ENCODE peak calls at places on chromosomes 13 and 19, in five cellular contexts. M is WTC11, R is A549, K is K562, P is GM12878. A is an unnamed sample.

GRCh38 chr13:48590141-48590863 is 57.4 kb upstream of the RCBTB2 start:
- DNase-seq in K (no peak), P (no peak), R (no peak), M (no peak), A (no peak)

GRCh38 chr19:15452111-15453047 is 2.6 kb upstream of the WIZ start:
- DNase-seq in P (no peak), K (peak), R (peak), M (peak), A (peak)

GRCh38 chr13:64278493-64278892 is 2862.8 kb upstream of the PCDH20 start:
- DNase-seq in M (no peak), K (no peak), P (no peak), R (no peak), A (no peak)

GRCh38 chr19:4474504-4475136 is 2.5 kb downstream of the HDGFL2 start:
- DNase-seq in M (peak), K (peak), P (no peak), R (no peak), A (no peak)

GRCh38 chr13:106586764-106587163 is 18.8 kb upstream of the ARGLU1 start:
- DNase-seq in M (no peak), K (no peak), P (no peak), R (no peak), A (no peak)

GRCh38 chr13:59318320-59318930 is 845.3 kb downstream of the DIAPH3 start:
- DNase-seq in P (peak), M (peak), R (peak), K (peak), A (peak)

GRCh38 chr13:21735621-21736401 is 64.9 kb downstream of the FGF9 start:
- DNase-seq in R (no peak), K (no peak), M (no peak), P (no peak), A (no peak)

GRCh38 chr19:52942371-52943133 is 19.3 kb upstream of the ZNF888 start:
- DNase-seq in M (peak), R (no peak), K (peak), P (peak), A (peak)

GRCh38 chr13:33150662-33151061 is 134.4 kb downstream of the KL start:
- DNase-seq in R (no peak), M (no peak), P (peak), K (no peak), A (no peak)

GRCh38 chr19:14795078-14795721 is 16.8 kb upstream of the ADGRE2 start:
- DNase-seq in M (no peak), P (no peak), R (no peak), K (no peak), A (no peak)

GRCh38 chr19:49056101-49056901 is 1.2 kb downstream of the CGB7 start:
- DNase-seq in R (peak), P (no peak), M (peak), K (peak), A (peak)

GRCh38 chr19:45935267-45935666 is 20.7 kb upstream of the NANOS2 start:
- DNase-seq in R (no peak), M (peak), K (no peak), P (no peak), A (no peak)

GRCh38 chr19:51081476-51081875 is 1.2 kb downstream of the KLK14 start:
- DNase-seq in R (no peak), P (no peak), K (no peak), M (no peak), A (no peak)

GRCh38 chr19:35134601-35135091 is at the start of gene LGI4:
- DNase-seq in R (no peak), P (no peak), K (no peak), M (no peak), A (no peak)

GRCh38 chr19:7863157-7863970 is 10.8 kb downstream of the PRR36 start:
- DNase-seq in M (peak), P (no peak), K (no peak), R (no peak), A (no peak)

GRCh38 chr19:294819-295686 is 3.9 kb upstream of the PLPP2 start:
- DNase-seq in P (no peak), K (peak), M (peak), R (peak), A (no peak)

GRCh38 chr13:71118779-71119364 is 748.1 kb downstream of the DACH1 start:
- DNase-seq in P (no peak), M (no peak), R (no peak), K (no peak), A (no peak)

GRCh38 chr13:70816853-70817252 is 708.6 kb upstream of the KLHL1 start:
- DNase-seq in K (no peak), R (no peak), M (no peak), P (no peak), A (no peak)

GRCh38 chr19:39405930-39406655 is 554 bp upstream of the ZFP36 start:
- DNase-seq in P (no peak), R (no peak), K (no peak), M (peak), A (no peak)

GRCh38 chr19:21604351-21604926 is 99.0 kb downstream of the ZNF429 start:
- DNase-seq in M (no peak), K (no peak), P (no peak), R (no peak), A (no peak)

GRCh38 chr19:48806818-48807589 is 3.8 kb downstream of the BCAT2 start:
- DNase-seq in M (peak), P (no peak), R (peak), K (peak), A (peak)

GRCh38 chr19:4916292-4917082 is 7.2 kb downstream of the UHRF1 start:
- DNase-seq in M (no peak), P (no peak), R (no peak), K (peak), A (no peak)

GRCh38 chr19:41328818-41329220 is 18.8 kb downstream of the CCDC97 start:
- DNase-seq in M (no peak), K (no peak), R (no peak), P (no peak), A (no peak)

DNA sequence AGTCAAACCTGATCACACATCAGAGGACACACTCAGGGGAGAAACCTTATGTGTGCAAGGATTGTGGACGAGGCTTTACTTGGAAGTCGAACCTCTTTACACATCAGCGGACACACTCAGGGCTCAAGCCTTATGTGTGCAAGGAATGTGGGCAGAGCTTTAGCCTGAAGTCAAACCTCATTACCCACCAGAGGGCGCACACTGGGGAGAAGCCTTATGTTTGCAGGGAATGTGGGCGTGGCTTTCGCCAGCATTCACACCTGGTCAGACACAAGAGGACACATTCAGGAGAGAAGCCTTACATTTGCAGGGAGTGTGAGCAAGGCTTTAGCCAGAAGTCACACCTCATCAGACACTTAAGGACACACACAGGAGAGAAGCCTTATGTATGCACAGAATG is 8.2 kb upstream of the ZNF527 start:
- DNase-seq in P (no peak), M (peak), R (peak), K (peak), A (peak)
- TF ChIP-seq ESRRA in P (no peak), M (no peak), R (no peak), K (no peak), A (no peak)

DNA sequence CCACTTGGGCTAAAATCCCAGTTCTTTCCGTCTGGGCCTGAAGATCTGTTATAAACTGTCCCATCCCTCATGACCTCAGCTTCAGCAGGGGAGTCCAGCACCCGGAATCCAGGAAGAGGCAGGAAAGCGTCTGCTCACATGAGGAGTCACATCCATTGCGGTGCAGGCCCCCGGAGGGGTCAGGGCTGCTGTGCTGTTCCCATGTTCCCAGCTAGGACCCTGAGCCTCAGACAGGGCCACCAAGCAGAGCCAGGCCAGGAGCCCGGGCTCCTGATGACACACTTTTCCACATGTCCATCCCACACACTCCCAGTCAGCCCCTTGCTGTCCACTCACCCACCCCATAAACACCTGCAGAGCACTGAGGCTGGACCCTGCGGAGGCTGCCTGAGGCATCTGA is 45.3 kb upstream of the VSTM2B start:
- DNase-seq in K (no peak), R (no peak), P (no peak), M (no peak), A (no peak)
- TF ChIP-seq ESRRA in K (no peak), R (no peak), P (no peak), M (no peak), A (no peak)

GRCh38 chr19:2049741-2050348 is 1.2 kb downstream of the MKNK2 start:
- DNase-seq in K (peak), M (no peak), P (no peak), R (peak), A (peak)
- TF ChIP-seq ESRRA in K (no peak), M (no peak), P (no peak), R (no peak), A (no peak)

GRCh38 chr13:42926043-42926442 is 66.0 kb downstream of the EPSTI1 start:
- DNase-seq in R (no peak), K (no peak), M (no peak), P (no peak), A (no peak)

GRCh38 chr13:42925626-42926025 is 66.4 kb downstream of the EPSTI1 start:
- DNase-seq in K (no peak), P (no peak), R (no peak), M (no peak), A (no peak)

GRCh38 chr13:42930136-42930535 is 61.9 kb downstream of the EPSTI1 start:
- DNase-seq in M (no peak), R (no peak), P (no peak), K (no peak), A (peak)

GRCh38 chr13:42924290-42924803 is 67.7 kb downstream of the EPSTI1 start:
- DNase-seq in K (no peak), P (no peak), R (no peak), M (no peak), A (no peak)

DNA sequence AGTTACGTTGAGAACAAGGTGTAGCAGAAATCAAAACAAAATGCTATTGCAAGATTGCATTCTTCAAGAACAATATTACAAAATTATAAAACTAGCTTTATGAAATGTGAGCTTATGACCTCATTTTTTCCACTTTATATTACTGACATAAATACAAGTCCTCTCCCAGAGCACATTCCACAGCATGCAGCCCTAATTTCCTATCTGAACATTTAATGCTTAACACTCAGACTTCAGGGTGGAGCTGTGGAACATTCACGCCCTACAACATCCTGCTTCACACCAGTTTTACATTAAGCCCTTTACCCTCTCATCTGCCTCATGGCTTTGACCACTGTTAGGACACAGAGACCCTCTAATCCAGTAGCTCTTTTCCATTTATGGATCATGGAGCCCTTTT is 65.5 kb downstream of the EPSTI1 start:
- DNase-seq in P (no peak), M (no peak), K (no peak), R (no peak), A (no peak)
- TF ChIP-seq ESRRA in P (no peak), M (no peak), K (no peak), R (no peak), A (no peak)

GRCh38 chr13:25291691-25292090 is 4.4 kb upstream of the MTMR6 start:
- DNase-seq in M (no peak), K (no peak), P (no peak), R (no peak), A (no peak)

GRCh38 chr13:25292301-25292700 is 5.0 kb upstream of the MTMR6 start:
- DNase-seq in K (peak), R (no peak), P (no peak), M (no peak), A (no peak)

GRCh38 chr13:25286969-25287961 is at the start of gene MTMR6:
- DNase-seq in R (peak), M (peak), P (peak), K (peak), A (peak)

GRCh38 chr13:25286308-25286968 is 850 bp downstream of the MTMR6 start:
- DNase-seq in M (no peak), K (no peak), R (no peak), P (no peak), A (peak)

GRCh38 chr13:25288966-25289365 is 1.7 kb upstream of the MTMR6 start:
- DNase-seq in K (no peak), R (no peak), P (no peak), M (no peak), A (no peak)
- TF ChIP-seq ESRRA in K (no peak), R (no peak), P (no peak), M (no peak), A (no peak)

GRCh38 chr13:51848674-51849073 is 3.7 kb upstream of the TMEM272 start:
- DNase-seq in P (no peak), M (no peak), K (no peak), R (no peak), A (peak)

GRCh38 chr13:51844862-51845573 is at the start of gene TMEM272:
- DNase-seq in P (no peak), R (peak), M (peak), K (peak), A (peak)

GRCh38 chr13:51845574-51846318 is 769 bp upstream of the TMEM272 start:
- DNase-seq in P (no peak), K (no peak), R (no peak), M (no peak), A (peak)

GRCh38 chr13:51846756-51847155 is 1.8 kb upstream of the TMEM272 start:
- DNase-seq in P (no peak), R (no peak), M (no peak), K (no peak), A (no peak)

DNA sequence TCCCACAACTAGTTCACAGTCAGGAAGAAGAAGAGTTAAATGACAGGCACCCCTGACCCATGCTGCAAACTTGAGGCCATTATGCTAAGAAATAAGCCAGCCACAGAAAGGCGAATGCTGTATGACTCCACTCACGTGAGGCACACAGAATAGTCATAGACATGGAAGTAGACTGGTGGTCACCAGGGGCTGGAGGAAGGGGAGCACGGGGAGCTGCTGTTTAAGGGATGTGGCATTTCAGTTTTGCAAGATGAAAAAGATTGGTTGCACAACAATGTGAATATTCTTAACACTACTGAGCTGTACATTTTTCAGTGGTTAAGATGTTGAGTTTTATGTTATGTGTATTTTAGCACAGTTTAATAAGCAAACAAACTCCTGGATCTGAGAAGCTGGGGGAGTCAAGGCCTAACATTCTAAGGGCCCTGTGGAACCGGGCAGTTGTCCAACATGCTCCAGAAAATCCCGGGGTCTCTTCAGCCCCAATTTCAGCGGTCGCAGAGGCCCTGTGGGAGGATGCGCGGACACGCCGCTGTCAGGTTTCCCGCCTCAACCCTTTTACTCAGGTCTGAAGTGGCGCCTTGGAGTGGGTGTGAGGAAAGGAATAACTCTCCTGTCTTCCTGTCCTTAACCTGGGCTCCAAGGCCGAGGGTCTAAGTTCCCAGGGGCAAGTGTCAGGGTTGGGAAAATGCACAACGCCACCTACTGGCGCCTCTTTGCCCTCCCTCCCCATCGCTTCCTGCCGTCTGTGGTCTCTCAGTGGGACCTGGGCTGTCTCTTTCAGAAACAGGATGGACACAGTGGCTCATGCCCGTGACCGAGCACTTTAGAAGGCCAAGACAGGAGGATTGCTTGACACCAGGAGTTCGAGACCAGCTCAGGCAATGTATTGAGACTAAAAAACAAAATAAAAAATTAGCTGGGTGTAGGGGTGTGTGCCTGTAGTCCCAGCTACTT is 4.4 kb upstream of the TMEM272 start:
- DNase-seq in M (peak), R (peak), P (no peak), K (peak), A (peak)
- TF ChIP-seq ESRRA in M (no peak), R (no peak), P (no peak), K (no peak), A (no peak)

GRCh38 chr19:18291019-18291524 is 9.7 kb upstream of the JUND start:
- DNase-seq in K (no peak), M (no peak), P (no peak), R (no peak), A (no peak)
- TF ChIP-seq ESRRA in K (no peak), M (no peak), P (no peak), R (no peak), A (no peak)

GRCh38 chr13:42740753-42741152 is 40.6 kb upstream of the FAM216B start:
- DNase-seq in P (no peak), K (peak), M (no peak), R (peak), A (no peak)
- TF ChIP-seq ESRRA in P (no peak), K (no peak), M (no peak), R (no peak), A (no peak)

GRCh38 chr13:34249546-34249945 is 431.6 kb downstream of the RFC3 start:
- DNase-seq in P (no peak), K (no peak), R (no peak), M (no peak), A (no peak)

GRCh38 chr13:34246511-34246910 is 428.6 kb downstream of the RFC3 start:
- DNase-seq in K (no peak), P (no peak), R (peak), M (no peak), A (no peak)

GRCh38 chr13:34254366-34254765 is 436.4 kb downstream of the RFC3 start:
- DNase-seq in R (no peak), M (no peak), K (no peak), P (no peak), A (no peak)

GRCh38 chr13:34247596-34247995 is 429.6 kb downstream of the RFC3 start:
- DNase-seq in M (no peak), K (no peak), P (no peak), R (no peak), A (no peak)

GRCh38 chr13:34250151-34250550 is 432.2 kb downstream of the RFC3 start:
- DNase-seq in M (no peak), R (no peak), P (no peak), K (no peak), A (no peak)
- TF ChIP-seq ESRRA in M (no peak), R (no peak), P (no peak), K (no peak), A (no peak)